ENCODE peak calls at places on chromosome 15, in nine cellular contexts. H, V, A, K, U, P, N, F and J are unnamed samples.

GRCh38 chr15:45187894-45188830 is at the start of gene SHF:
- DNase-seq in H (peak), V (peak), A (peak), K (peak), U (peak), P (peak), N (peak), F (peak), J (peak)

GRCh38 chr15:88708256-88709054 is 69.6 kb downstream of the ISG20 start:
- DNase-seq in H (no peak), V (no peak), A (no peak), K (no peak), U (no peak), P (no peak), N (no peak), F (no peak), J (no peak)

GRCh38 chr15:55993804-55994539 is 560 bp upstream of the NEDD4 start:
- DNase-seq in H (no peak), V (no peak), A (no peak), K (peak), U (no peak), P (peak), N (peak), F (peak), J (no peak)

GRCh38 chr15:70194266-70194665 is 96.5 kb upstream of the TLE3 start:
- DNase-seq in H (no peak), V (no peak), A (no peak), K (no peak), U (no peak), P (no peak), N (no peak), F (no peak), J (no peak)

GRCh38 chr15:53511175-53511574 is 248.3 kb downstream of the WDR72 start:
- DNase-seq in H (no peak), V (no peak), A (no peak), K (no peak), U (no peak), P (no peak), N (no peak), F (no peak), J (no peak)

GRCh38 chr15:63292771-63293170 is 15.4 kb downstream of the APH1B start:
- DNase-seq in H (no peak), V (no peak), A (no peak), K (no peak), U (no peak), P (peak), N (no peak), F (peak), J (no peak)

GRCh38 chr15:77042955-77043920 is 27.7 kb downstream of the TSPAN3 start:
- DNase-seq in H (no peak), V (no peak), A (no peak), K (no peak), U (no peak), P (no peak), N (peak), F (no peak), J (no peak)

GRCh38 chr15:85742186-85742751 is 52.5 kb downstream of the KLHL25 start:
- DNase-seq in H (no peak), V (no peak), A (no peak), K (peak), U (no peak), P (peak), N (peak), F (peak), J (no peak)

GRCh38 chr15:50219820-50220219 is 37.8 kb downstream of the SLC27A2 start:
- DNase-seq in H (no peak), V (no peak), A (no peak), K (no peak), U (no peak), P (peak), N (no peak), F (peak), J (no peak)

GRCh38 chr15:31078461-31078860 is 23.1 kb downstream of the TRPM1 start:
- DNase-seq in H (no peak), V (no peak), A (no peak), K (no peak), U (no peak), P (no peak), N (no peak), F (no peak), J (no peak)

GRCh38 chr15:91521996-91522395 is 331.5 kb upstream of the SLCO3A1 start:
- DNase-seq in H (no peak), V (no peak), A (no peak), K (peak), U (no peak), P (no peak), N (no peak), F (peak), J (no peak)

GRCh38 chr15:39661776-39662175 is 80.9 kb downstream of the THBS1 start:
- DNase-seq in H (no peak), V (no peak), A (no peak), K (no peak), U (no peak), P (peak), N (no peak), F (peak), J (no peak)

GRCh38 chr15:85782112-85782511 is 12.6 kb downstream of the KLHL25 start:
- DNase-seq in H (no peak), V (no peak), A (no peak), K (no peak), U (no peak), P (no peak), N (no peak), F (no peak), J (no peak)

GRCh38 chr15:79513916-79514315 is 81.8 kb downstream of the MINAR1 start:
- DNase-seq in H (no peak), V (no peak), A (no peak), K (no peak), U (no peak), P (no peak), N (no peak), F (no peak), J (no peak)

GRCh38 chr15:64216722-64217428 is 54.1 kb upstream of the PPIB start:
- DNase-seq in H (no peak), V (no peak), A (no peak), K (peak), U (no peak), P (peak), N (no peak), F (no peak), J (no peak)